ENCODE peak calls at places on chromosomes 6 and 20, in four cellular contexts. Z is heart right ventricle; U is CD8-positive, alpha-beta T cell; P is OCI-LY7. N is an unnamed sample.

GRCh38 chr6:161272600-161273355 is 1.1 kb downstream of the AGPAT4 start:
- DNase-seq in U (no peak), Z (peak), P (no peak), N (no peak)

GRCh38 chr20:2991532-2991931 is 51.9 kb upstream of the GNRH2 start:
- DNase-seq in Z (no peak), P (no peak), U (no peak), N (no peak)

GRCh38 chr6:35034411-35035171 is 106.5 kb downstream of the TCP11 start:
- DNase-seq in U (no peak), P (no peak), Z (peak), N (no peak)

GRCh38 chr20:11216451-11217314 is 542.9 kb upstream of the JAG1 start:
- DNase-seq in Z (no peak), U (no peak), P (no peak), N (no peak)

GRCh38 chr20:55693646-55694045 is 311.7 kb downstream of the CBLN4 start:
- DNase-seq in U (no peak), Z (no peak), P (no peak), N (no peak)

GRCh38 chr6:139376604-139377218 is 2.3 kb upstream of the CITED2 start:
- DNase-seq in P (no peak), Z (peak), U (no peak), N (no peak)

GRCh38 chr20:10447028-10447427 is 11.9 kb downstream of the SLX4IP start:
- DNase-seq in P (peak), Z (no peak), U (peak), N (peak)

GRCh38 chr6:142014515-142014914 is 118.2 kb upstream of the GJE1 start:
- DNase-seq in Z (no peak), U (no peak), P (no peak), N (no peak)

GRCh38 chr6:161127071-161127740 is 135.6 kb downstream of the MAP3K4 start:
- DNase-seq in Z (no peak), P (no peak), U (no peak), N (no peak)

GRCh38 chr6:104828478-104828877 is 31.2 kb downstream of the HACE1 start:
- DNase-seq in Z (no peak), U (no peak), P (no peak), N (no peak)

GRCh38 chr20:53609501-53610445 is 16.1 kb upstream of the ZNF217 start:
- DNase-seq in P (peak), U (peak), Z (no peak), N (no peak)

GRCh38 chr6:3237761-3238662 is 10.6 kb upstream of the TUBB2B start:
- DNase-seq in U (no peak), Z (no peak), P (peak), N (no peak)

GRCh38 chr6:104788400-104788799 is 71.3 kb downstream of the HACE1 start:
- DNase-seq in U (no peak), P (no peak), Z (no peak), N (no peak)

GRCh38 chr20:58600756-58601155 is 50.3 kb upstream of the STX16 start:
- DNase-seq in P (no peak), U (no peak), Z (no peak), N (no peak)

GRCh38 chr6:89260832-89261231 is 43.7 kb upstream of the GABRR1 start:
- DNase-seq in Z (no peak), U (no peak), P (peak), N (peak)

GRCh38 chr6:18533793-18534192 is 146.6 kb downstream of the RNF144B start:
- DNase-seq in P (no peak), U (no peak), Z (no peak), N (no peak)

GRCh38 chr6:18530201-18530600 is 143.1 kb downstream of the RNF144B start:
- DNase-seq in P (no peak), Z (no peak), U (no peak), N (no peak)

GRCh38 chr6:18528084-18528743 is 141.1 kb downstream of the RNF144B start:
- DNase-seq in U (no peak), P (peak), Z (no peak), N (no peak)
- TF ChIP-seq CTCF in U (no peak), P (peak), Z (peak), N (peak)

GRCh38 chr6:53151676-53152075 is 3.0 kb upstream of the GCM1 start:
- DNase-seq in U (no peak), P (peak), Z (no peak), N (peak)
- TF ChIP-seq CTCF in U (no peak), P (peak), Z (no peak), N (peak)

GRCh38 chr6:21739838-21740237 is 146.3 kb downstream of the SOX4 start:
- DNase-seq in U (no peak), P (no peak), Z (no peak), N (no peak)
- TF ChIP-seq CTCF in U (no peak), P (no peak), Z (no peak), N (no peak)

GRCh38 chr6:39451831-39452230 is 129.3 kb upstream of the KCNK16 start:
- DNase-seq in U (no peak), Z (no peak), P (peak), N (no peak)
- TF ChIP-seq CTCF in U (no peak), Z (no peak), P (peak), N (peak)

GRCh38 chr6:165042912-165043311 is 266.5 kb downstream of the C6orf118 start:
- DNase-seq in P (no peak), U (no peak), Z (no peak), N (no peak)
- TF ChIP-seq CTCF in P (no peak), U (no peak), Z (no peak), N (no peak)

GRCh38 chr6:25468881-25469280 is 183.1 kb upstream of the SCGN start:
- DNase-seq in U (no peak), P (no peak), Z (no peak), N (no peak)

GRCh38 chr6:25465931-25466330 is 186.1 kb upstream of the SCGN start:
- DNase-seq in Z (no peak), P (no peak), U (no peak), N (no peak)

GRCh38 chr6:25472314-25472713 is 179.7 kb upstream of the SCGN start:
- DNase-seq in U (no peak), Z (no peak), P (no peak), N (no peak)

GRCh38 chr6:25473447-25473846 is 178.6 kb upstream of the SCGN start:
- DNase-seq in U (no peak), P (no peak), Z (no peak), N (no peak)

DNA sequence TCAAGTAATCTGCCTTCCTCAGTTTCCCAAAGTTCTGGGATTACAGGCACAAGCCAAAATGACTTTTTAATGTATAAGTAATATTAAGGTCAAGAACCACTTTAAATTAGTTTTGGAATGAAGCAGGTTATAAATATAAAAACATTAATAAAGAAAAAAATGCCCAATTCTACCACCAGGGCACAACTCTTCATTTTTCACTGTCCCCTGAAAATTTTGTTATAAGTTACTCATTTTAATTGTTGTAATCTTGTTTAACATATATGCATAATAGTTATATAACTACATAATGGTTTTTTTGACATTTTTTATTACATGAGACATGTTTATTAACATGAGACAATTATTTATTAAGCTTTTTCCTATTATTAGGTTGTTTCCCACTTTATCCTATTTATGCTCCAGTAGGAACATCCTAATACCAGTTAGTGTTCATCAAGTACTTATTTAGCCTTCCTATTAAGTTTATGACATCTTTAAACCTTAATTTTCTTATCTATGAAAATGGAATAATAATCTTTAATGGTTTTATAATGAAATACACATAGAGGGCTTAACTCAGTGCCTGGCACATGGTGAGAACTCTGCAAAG is 182.1 kb upstream of the SCGN start:
- DNase-seq in U (no peak), P (no peak), Z (no peak), N (no peak)
- TF ChIP-seq CTCF in U (peak), P (peak), Z (no peak), N (no peak)

DNA sequence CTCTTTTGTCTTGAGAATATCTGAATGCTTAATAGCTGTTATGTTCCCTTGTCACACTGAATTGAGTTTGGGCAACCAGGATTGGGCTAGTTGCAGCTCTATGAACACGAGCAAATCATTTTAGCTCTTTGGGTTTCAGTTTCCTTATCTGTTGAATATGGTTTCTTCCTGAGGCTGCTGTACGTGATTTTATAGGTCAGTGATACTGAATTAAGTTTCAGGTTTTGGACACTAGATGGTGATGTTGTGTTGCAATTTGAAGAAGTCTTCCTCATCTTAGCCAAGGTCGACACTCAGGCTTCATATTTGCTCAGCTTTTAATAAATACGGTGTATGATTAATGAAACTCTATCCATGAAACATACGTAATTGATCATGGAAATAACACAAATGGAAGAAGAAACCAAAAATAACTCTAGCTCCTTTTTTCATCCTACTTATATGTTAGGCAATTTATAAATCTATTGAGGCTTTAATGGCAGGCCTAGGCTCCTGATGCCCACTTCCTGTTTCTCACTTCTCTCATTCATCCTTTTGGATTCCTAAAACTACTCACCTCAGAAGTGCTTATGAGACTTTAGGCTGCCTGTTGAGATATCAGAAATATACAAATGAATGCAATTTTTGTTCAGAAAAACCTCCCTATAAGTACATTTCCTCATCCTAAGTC is 354.1 kb upstream of the MAP3K7 start:
- DNase-seq in P (peak), U (no peak), Z (no peak), N (peak)
- TF ChIP-seq CTCF in P (peak), U (peak), Z (peak), N (peak)

DNA sequence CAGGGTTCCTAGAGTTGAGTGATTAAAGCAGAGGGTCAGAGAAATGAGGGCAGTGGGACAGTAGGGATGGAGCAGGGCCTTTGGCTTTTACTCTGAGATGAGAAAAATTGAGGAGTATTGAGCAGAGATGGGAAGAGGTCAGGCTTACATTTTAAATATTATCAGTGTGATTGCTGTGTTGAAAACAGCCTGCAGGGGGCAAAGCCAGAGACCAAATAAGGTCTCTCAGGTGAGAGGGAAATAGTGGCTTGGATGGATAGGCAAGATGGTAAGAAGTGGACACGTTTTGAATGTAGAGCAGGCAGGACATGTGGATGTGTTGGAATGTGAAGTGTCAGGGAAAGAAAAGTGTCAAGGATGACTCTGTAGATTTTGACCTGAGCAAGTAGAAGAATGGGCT is 105.0 kb upstream of the MAP3K7 start:
- DNase-seq in Z (no peak), P (peak), U (no peak), N (no peak)
- TF ChIP-seq CTCF in Z (no peak), P (peak), U (no peak), N (peak)

DNA sequence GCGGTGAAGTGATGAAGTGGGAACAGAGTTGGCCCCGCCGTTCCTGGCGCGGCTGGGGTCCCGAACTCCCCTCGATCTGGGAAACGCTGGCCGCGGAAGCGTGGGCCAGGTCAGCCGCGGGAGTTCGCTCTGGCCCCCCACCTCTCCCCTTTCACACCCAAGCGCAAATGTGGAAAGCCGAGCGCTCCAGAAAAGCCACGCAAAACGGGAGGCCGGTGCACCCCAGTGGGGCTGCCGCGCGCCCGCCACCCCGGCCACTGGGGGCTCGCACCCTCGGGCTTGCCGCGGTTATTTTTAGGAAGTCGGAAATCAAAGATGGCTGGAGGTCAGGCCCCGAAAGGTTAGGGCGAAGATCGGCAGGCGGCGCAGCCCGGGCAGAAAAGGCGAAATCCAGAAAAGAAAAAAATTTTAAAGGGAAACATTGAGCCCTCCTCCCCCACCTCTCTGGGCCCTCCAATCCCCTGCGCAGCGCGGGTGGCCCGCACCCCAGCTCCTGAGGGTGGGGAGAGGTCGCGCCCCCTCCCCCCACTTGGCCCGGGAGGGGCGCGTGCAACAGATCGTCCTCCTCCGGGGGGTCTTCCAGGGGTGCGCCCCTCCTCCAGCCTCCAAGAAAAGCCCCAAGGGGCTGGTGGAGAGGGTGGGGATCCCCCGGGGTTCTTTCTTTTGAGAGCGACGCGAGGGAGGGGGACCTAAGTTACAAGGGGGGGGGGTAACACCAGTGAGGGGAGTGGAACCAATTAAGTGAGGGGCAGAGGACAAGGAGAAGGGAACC is 915 bp downstream of the SALL4 start:
- DNase-seq in P (no peak), U (no peak), Z (no peak), N (no peak)
- TF ChIP-seq CTCF in P (no peak), U (no peak), Z (peak), N (no peak)

DNA sequence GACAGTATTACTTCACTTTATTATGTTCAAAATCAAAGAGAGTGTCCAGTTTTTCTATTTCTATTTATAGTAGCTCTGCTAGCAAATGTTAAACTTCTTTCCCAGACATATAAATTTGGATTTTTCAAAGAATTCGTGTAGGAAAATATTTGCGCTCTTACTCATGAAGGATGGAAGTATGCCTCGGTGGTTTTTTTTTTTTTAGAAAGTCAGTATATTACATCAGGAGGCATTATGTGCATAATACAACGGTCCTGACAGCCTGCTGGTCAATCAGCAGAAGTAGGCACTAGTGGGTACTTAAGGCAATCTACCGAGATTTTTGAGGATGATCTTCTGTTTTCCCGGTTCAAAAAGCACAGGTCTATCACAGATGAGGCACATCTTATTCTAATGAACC is 249.3 kb downstream of the TBX18 start:
- DNase-seq in Z (no peak), P (no peak), U (no peak), N (no peak)
- TF ChIP-seq CTCF in Z (no peak), P (no peak), U (no peak), N (no peak)